ENCODE peak calls at places on chromosomes 13 and 19, in four cellular contexts. U, O, I and M are unnamed samples.

GRCh38 chr19:6767081-6767356 is 216 bp downstream of the SH2D3A start:
- DNase-seq in O (no peak), I (no peak), U (peak), M (peak)

GRCh38 chr13:72463561-72463960 is 263.9 kb downstream of the MZT1 start:
- DNase-seq in U (no peak), I (no peak), O (peak), M (no peak)

GRCh38 chr19:7705387-7706187 is 3.7 kb upstream of the FCER2 start:
- DNase-seq in O (no peak), U (peak), I (no peak), M (no peak)

GRCh38 chr13:49356224-49356623 is 87.6 kb downstream of the CAB39L start:
- DNase-seq in U (no peak), I (peak), O (no peak), M (no peak)

GRCh38 chr19:10617409-10618121 is 7.8 kb upstream of the SLC44A2 start:
- DNase-seq in O (peak), I (peak), U (no peak), M (peak)

GRCh38 chr19:2490659-2491058 is 14.7 kb downstream of the GADD45B start:
- DNase-seq in O (no peak), I (no peak), U (peak), M (no peak)

GRCh38 chr19:16419671-16420394 is 51.9 kb downstream of the EPS15L1 start:
- DNase-seq in I (no peak), O (no peak), U (no peak), M (no peak)

GRCh38 chr19:42113641-42114348 is 18.5 kb downstream of the POU2F2 start:
- DNase-seq in U (peak), O (peak), I (peak), M (peak)

GRCh38 chr19:40605201-40605971 is 4.2 kb downstream of the LTBP4 start:
- DNase-seq in O (peak), I (peak), U (peak), M (peak)

GRCh38 chr19:13841339-13842293 is 35.3 kb upstream of the NANOS3 start:
- DNase-seq in I (no peak), O (peak), U (no peak), M (no peak)

GRCh38 chr13:73417012-73417615 is 358.3 kb downstream of the KLF5 start:
- DNase-seq in O (no peak), I (no peak), U (peak), M (no peak)

GRCh38 chr13:27018230-27018875 is 153.3 kb downstream of the USP12 start:
- DNase-seq in I (no peak), O (no peak), U (no peak), M (no peak)

GRCh38 chr19:27920774-27921173 is 1292.2 kb downstream of the UQCRFS1 start:
- DNase-seq in U (no peak), O (no peak), I (no peak), M (no peak)

GRCh38 chr13:49569993-49570689 is 15.2 kb downstream of the RCBTB1 start:
- DNase-seq in O (no peak), I (no peak), U (no peak), M (peak)

GRCh38 chr13:105773241-105773640 is 762.2 kb downstream of the EFNB2 start:
- DNase-seq in I (no peak), O (no peak), U (no peak), M (no peak)

GRCh38 chr19:39246951-39247669 is 1.5 kb downstream of the IFNL4 start:
- DNase-seq in O (no peak), U (no peak), I (no peak), M (no peak)

GRCh38 chr13:24301434-24301833 is 7.9 kb upstream of the C1QTNF9 start:
- DNase-seq in U (no peak), O (no peak), I (no peak), M (no peak)

GRCh38 chr19:38132781-38133180 is 91.2 kb downstream of the DPF1 start:
- DNase-seq in I (no peak), O (no peak), U (no peak), M (no peak)

GRCh38 chr13:69828527-69828926 is 279.1 kb upstream of the ATXN8OS start:
- DNase-seq in U (no peak), I (no peak), O (no peak), M (no peak)

GRCh38 chr19:41373993-41374392 is 2.3 kb upstream of the TMEM91 start:
- DNase-seq in O (peak), I (peak), U (no peak), M (peak)

GRCh38 chr19:12723383-12723642 is 419 bp downstream of the TNPO2 start:
- DNase-seq in O (no peak), U (peak), I (peak), M (no peak)

GRCh38 chr13:99467764-99468163 is 33.5 kb upstream of the TM9SF2 start:
- DNase-seq in O (peak), U (no peak), I (peak), M (peak)

GRCh38 chr13:34411177-34411576 is 530.9 kb upstream of the NBEA start:
- DNase-seq in U (no peak), I (no peak), O (no peak), M (no peak)

GRCh38 chr19:54439174-54439851 is 9.7 kb upstream of the LENG8 start:
- DNase-seq in O (peak), I (no peak), U (peak), M (no peak)

GRCh38 chr13:44779085-44779484 is 203.0 kb upstream of the TSC22D1 start:
- DNase-seq in O (no peak), I (no peak), U (no peak), M (no peak)

GRCh38 chr19:5142725-5143097 is 173.8 kb downstream of the KDM4B start:
- DNase-seq in O (no peak), I (no peak), U (no peak), M (no peak)

GRCh38 chr13:72041165-72041564 is 174.2 kb upstream of the DACH1 start:
- DNase-seq in I (no peak), O (no peak), U (no peak), M (no peak)

GRCh38 chr19:17654993-17655392 is 33.2 kb downstream of the UNC13A start:
- DNase-seq in O (no peak), I (no peak), U (peak), M (peak)

GRCh38 chr19:22783651-22784050 is 300 bp downstream of the ZNF99 start:
- DNase-seq in O (no peak), U (no peak), I (no peak), M (no peak)

GRCh38 chr19:45955905-45956608 is 17.6 kb downstream of the NOVA2 start:
- DNase-seq in I (peak), O (no peak), U (no peak), M (peak)

GRCh38 chr19:17170538-17171297 is 44.4 kb upstream of the USE1 start:
- DNase-seq in U (peak), O (no peak), I (no peak), M (no peak)

GRCh38 chr19:5951338-5951861 is 26.5 kb downstream of the RANBP3 start:
- DNase-seq in O (no peak), I (no peak), U (peak), M (no peak)

GRCh38 chr13:113178070-113178895 is 19.8 kb downstream of the PROZ start:
- DNase-seq in U (no peak), O (no peak), I (peak), M (peak)

GRCh38 chr13:20519887-20520286 is 5.8 kb downstream of the CRYL1 start:
- DNase-seq in O (peak), U (no peak), I (no peak), M (no peak)

GRCh38 chr13:77810430-77810829 is 108.2 kb downstream of the EDNRB start:
- DNase-seq in O (no peak), I (peak), U (peak), M (no peak)

GRCh38 chr19:1941146-1942077 is at the start of gene CSNK1G2:
- DNase-seq in U (no peak), O (no peak), I (no peak), M (no peak)

GRCh38 chr19:50427997-50428425 is 4.7 kb upstream of the MYBPC2 start:
- DNase-seq in U (peak), I (peak), O (peak), M (peak)

GRCh38 chr13:23159205-23159586 is 21.6 kb upstream of the SGCG start:
- DNase-seq in O (peak), I (peak), U (no peak), M (no peak)

GRCh38 chr19:19485998-19486290 is 29.4 kb downstream of the TSSK6 start:
- DNase-seq in U (no peak), O (no peak), I (no peak), M (no peak)

GRCh38 chr19:19486343-19487076 is 28.8 kb downstream of the TSSK6 start:
- DNase-seq in U (no peak), I (no peak), O (no peak), M (no peak)

GRCh38 chr19:19488041-19488874 is 27.1 kb downstream of the TSSK6 start:
- DNase-seq in O (peak), U (no peak), I (no peak), M (no peak)

GRCh38 chr19:19488875-19489690 is 26.3 kb downstream of the TSSK6 start:
- DNase-seq in U (peak), O (peak), I (peak), M (peak)

GRCh38 chr19:19487077-19488040 is 28.0 kb downstream of the TSSK6 start:
- DNase-seq in I (no peak), O (no peak), U (no peak), M (no peak)
- H3K27ac ChIP-seq in I (peak), O (peak), U (peak), M (peak)

GRCh38 chr13:36882829-36883390 is 37.1 kb downstream of the SMAD9 start:
- DNase-seq in I (no peak), O (no peak), U (no peak), M (no peak)
- TF ChIP-seq CTCF in I (no peak), O (no peak), U (no peak), M (no peak)

GRCh38 chr19:33689886-33690285 is 68.1 kb downstream of the CHST8 start:
- DNase-seq in U (no peak), O (peak), I (no peak), M (no peak)
- H3K27ac ChIP-seq in U (no peak), O (no peak), I (no peak), M (no peak)

GRCh38 chr13:51583875-51584730 is at the start of gene WDFY2:
- DNase-seq in I (peak), U (peak), O (peak), M (peak)
- TF ChIP-seq CTCF in I (peak), U (peak), O (peak), M (no peak)